ENCODE peak calls at places on chromosomes 11 and 22, in five cellular contexts. U is WTC11, X is A549, F is HepG2, S is K562. K is an unnamed sample.

GRCh38 chr11:75240381-75241035 is at the start of gene TPBGL:
- DNase-seq in U (peak), S (peak), X (no peak), F (no peak), K (no peak)

GRCh38 chr22:34702279-34702678 is 363.7 kb upstream of the ISX start:
- DNase-seq in U (no peak), X (no peak), F (no peak), S (no peak), K (no peak)

GRCh38 chr11:7892751-7893356 is 38.2 kb downstream of the OR10A6 start:
- DNase-seq in S (peak), X (peak), F (peak), U (no peak), K (no peak)

GRCh38 chr11:119293461-119293860 is 23.5 kb downstream of the MCAM start:
- DNase-seq in F (no peak), X (no peak), U (no peak), S (no peak), K (no peak)

GRCh38 chr22:37018815-37019308 is 385 bp downstream of the TST start:
- DNase-seq in F (peak), X (no peak), S (no peak), U (peak), K (no peak)

GRCh38 chr22:35534091-35534490 is 6.5 kb upstream of the RASD2 start:
- DNase-seq in S (no peak), U (no peak), F (no peak), X (no peak), K (no peak)

GRCh38 chr11:65152157-65152556 is 17.8 kb upstream of the SYVN1 start:
- DNase-seq in F (no peak), U (no peak), X (no peak), S (no peak), K (no peak)

GRCh38 chr11:56027354-56027753 is at the start of gene OR5AS1:
- DNase-seq in U (no peak), S (no peak), F (no peak), X (no peak), K (no peak)

GRCh38 chr22:39662677-39663034 is 92.1 kb downstream of the CACNA1I start:
- DNase-seq in S (no peak), X (no peak), F (no peak), U (no peak), K (no peak)

GRCh38 chr11:67392182-67392715 is 463 bp downstream of the RAD9A start:
- DNase-seq in F (no peak), U (no peak), S (no peak), X (no peak), K (no peak)

GRCh38 chr11:95443386-95443785 is 212.4 kb upstream of the SESN3 start:
- DNase-seq in S (peak), F (peak), X (no peak), U (no peak), K (peak)

GRCh38 chr11:14414470-14415461 is 55.8 kb upstream of the RRAS2 start:
- DNase-seq in X (no peak), S (peak), F (no peak), U (no peak), K (peak)

GRCh38 chr11:71181566-71181965 is 70.8 kb downstream of the SHANK2 start:
- DNase-seq in X (no peak), U (no peak), F (no peak), S (no peak), K (no peak)

GRCh38 chr11:17000987-17001386 is 13.2 kb downstream of the PLEKHA7 start:
- DNase-seq in S (no peak), F (no peak), U (no peak), X (no peak), K (no peak)

GRCh38 chr11:1341928-1342524 is 32.6 kb upstream of the TOLLIP start:
- DNase-seq in S (no peak), F (no peak), U (no peak), X (peak), K (no peak)

GRCh38 chr22:28923826-28924732 is 40.7 kb downstream of the ZNRF3 start:
- DNase-seq in S (no peak), U (no peak), X (no peak), F (peak), K (no peak)

GRCh38 chr11:93852242-93852641 is 1.8 kb upstream of the VSTM5 start:
- DNase-seq in S (no peak), F (no peak), U (no peak), X (no peak), K (no peak)

GRCh38 chr11:57399928-57400578 is 9.6 kb upstream of the PRG2 start:
- DNase-seq in S (no peak), X (no peak), F (peak), U (no peak), K (no peak)

GRCh38 chr22:29782061-29782845 is 15.1 kb downstream of the UQCR10 start:
- DNase-seq in S (no peak), U (no peak), X (no peak), F (peak), K (no peak)

DNA sequence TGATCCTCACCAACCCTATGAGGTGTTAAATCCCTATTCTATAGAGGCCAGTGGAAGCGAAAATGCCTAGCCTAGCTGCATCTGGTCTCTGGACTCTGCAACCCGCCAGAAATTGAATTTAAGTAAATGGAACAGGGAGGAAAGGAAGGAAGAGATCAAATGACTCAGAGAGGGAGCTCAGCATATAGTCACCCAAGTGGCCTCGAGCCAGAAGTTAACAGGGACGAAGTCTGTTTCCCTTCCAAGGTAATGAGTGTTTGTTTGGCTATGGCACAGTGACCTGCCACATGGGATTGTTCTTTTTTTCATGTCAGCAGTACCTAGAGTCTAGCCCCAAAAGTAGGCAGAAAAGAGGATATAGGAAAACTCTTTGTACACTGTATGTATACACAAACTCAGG is 66.3 kb downstream of the PAK1 start:
- DNase-seq in F (peak), U (no peak), S (no peak), X (peak), K (no peak)
- TF ChIP-seq ESRRA in F (no peak), U (no peak), S (no peak), X (no peak), K (no peak)

GRCh38 chr11:102026975-102027374 is 20.3 kb upstream of the CFAP300 start:
- DNase-seq in U (no peak), S (no peak), X (no peak), F (no peak), K (no peak)

GRCh38 chr11:102026217-102026616 is 21.0 kb upstream of the CFAP300 start:
- DNase-seq in F (no peak), X (no peak), S (no peak), U (no peak), K (no peak)
- TF ChIP-seq ESRRA in F (no peak), X (no peak), S (no peak), U (no peak), K (no peak)

GRCh38 chr11:102230186-102230585 is 87.1 kb upstream of the BIRC3 start:
- DNase-seq in S (no peak), X (no peak), U (no peak), F (no peak), K (no peak)

GRCh38 chr11:102226702-102227101 is 90.6 kb upstream of the BIRC3 start:
- DNase-seq in F (no peak), X (no peak), U (no peak), S (no peak), K (no peak)

GRCh38 chr11:102223859-102224258 is 93.4 kb upstream of the BIRC3 start:
- DNase-seq in X (no peak), U (no peak), F (no peak), S (no peak), K (no peak)

GRCh38 chr11:102229510-102230119 is 87.7 kb upstream of the BIRC3 start:
- DNase-seq in S (no peak), X (no peak), F (peak), U (no peak), K (no peak)

DNA sequence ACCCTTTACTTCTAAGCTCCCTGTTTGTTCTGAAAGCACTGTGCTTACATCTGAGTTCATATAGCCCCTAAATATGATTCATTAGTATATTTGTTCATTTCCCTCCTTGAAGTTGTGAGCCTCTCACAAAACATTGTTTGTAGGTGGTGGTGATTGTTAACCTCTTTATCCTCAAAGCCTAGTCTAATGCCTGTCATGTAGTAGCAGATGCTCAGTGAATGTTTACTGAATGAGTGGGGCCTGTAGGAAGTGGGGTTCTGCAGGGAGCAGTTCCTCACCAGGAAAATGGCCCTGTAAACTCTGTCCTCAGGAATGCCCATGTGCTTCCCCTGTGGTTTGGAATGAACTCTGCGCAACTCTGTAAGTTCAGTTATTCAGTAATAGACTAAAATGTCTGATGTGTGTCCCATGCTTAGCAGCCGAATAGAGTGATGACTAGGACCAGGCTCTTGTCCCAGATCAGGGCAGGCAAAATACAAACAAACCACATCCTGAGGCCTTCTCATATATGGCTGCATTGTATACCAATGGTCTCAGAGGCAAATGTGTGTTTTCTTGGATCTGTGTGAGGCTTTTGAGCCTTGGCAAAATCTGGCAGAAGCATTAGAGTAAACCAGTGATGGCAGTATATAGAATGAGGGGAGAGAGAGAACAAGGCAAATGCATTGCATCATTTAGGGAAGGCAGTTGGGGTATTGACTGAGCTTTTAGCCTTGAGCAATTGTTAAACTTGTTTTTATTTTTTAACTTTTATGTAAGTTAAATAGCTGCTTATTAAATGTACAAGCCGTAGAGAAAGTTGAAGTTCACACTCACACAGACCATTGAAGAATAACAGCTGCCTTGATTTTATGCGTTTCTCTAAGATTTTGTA is 91.4 kb upstream of the BIRC3 start:
- DNase-seq in U (no peak), S (no peak), X (no peak), F (peak), K (no peak)
- TF ChIP-seq ESRRA in U (no peak), S (no peak), X (no peak), F (no peak), K (no peak)

GRCh38 chr11:4551346-4551979 is 6.5 kb downstream of the OR52M1 start:
- DNase-seq in U (no peak), X (no peak), S (peak), F (peak), K (no peak)
- TF ChIP-seq ESRRA in U (no peak), X (no peak), S (no peak), F (no peak), K (no peak)

GRCh38 chr11:10538924-10539323 is 2.1 kb downstream of the RNF141 start:
- DNase-seq in U (no peak), S (no peak), X (no peak), F (no peak), K (no peak)

GRCh38 chr11:10540915-10541591 is at the start of gene RNF141:
- DNase-seq in X (peak), S (peak), U (peak), F (peak), K (peak)

GRCh38 chr11:10539339-10539738 is 1.6 kb downstream of the RNF141 start:
- DNase-seq in U (no peak), F (peak), S (no peak), X (peak), K (no peak)

GRCh38 chr11:10542776-10543175 is 1.8 kb upstream of the RNF141 start:
- DNase-seq in U (no peak), X (no peak), F (no peak), S (no peak), K (no peak)

DNA sequence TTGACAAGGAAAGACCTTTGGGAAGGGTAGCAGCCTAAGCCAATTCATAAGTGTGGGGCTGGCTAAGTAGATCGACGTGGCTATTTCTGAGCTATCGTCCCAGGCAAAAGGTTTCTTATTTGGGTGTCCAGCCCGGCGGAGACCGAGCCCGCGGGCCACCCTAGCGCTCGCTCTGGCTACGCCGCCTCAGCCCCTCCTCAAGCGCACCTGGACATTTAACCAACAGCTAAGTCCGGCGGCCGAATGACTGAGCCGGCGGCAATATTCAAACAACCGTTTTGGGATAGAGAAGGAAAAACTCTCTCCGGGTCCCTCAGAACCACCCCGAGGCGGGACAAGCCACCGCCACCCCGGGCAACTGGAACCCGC is 457 bp downstream of the RNF141 start:
- DNase-seq in S (peak), U (peak), X (no peak), F (peak), K (no peak)
- TF ChIP-seq ESRRA in S (no peak), U (no peak), X (no peak), F (no peak), K (no peak)

DNA sequence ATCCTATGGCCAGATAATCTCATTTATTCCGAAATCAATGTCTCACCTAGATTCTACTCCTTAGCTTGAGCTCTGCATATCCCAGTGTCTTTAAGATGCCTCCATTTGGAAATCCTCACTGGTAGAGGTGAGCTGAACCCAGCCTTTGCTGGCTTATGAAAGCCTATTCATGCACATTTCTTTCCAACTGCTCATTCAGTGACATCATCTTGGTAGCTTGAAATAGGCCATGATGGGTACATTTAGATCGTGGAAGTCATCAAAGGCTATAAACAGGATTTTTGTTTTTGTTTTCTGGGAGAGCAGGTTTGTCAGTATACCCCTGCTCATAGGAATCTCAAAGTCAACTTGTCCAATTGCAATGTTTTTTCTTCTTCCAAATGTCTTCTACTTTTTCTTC is 6.0 kb downstream of the NXPE1 start:
- DNase-seq in S (no peak), F (no peak), X (no peak), U (no peak), K (no peak)
- TF ChIP-seq ESRRA in S (no peak), F (no peak), X (no peak), U (no peak), K (no peak)

GRCh38 chr11:125141686-125142535 is 22.6 kb upstream of the PKNOX2 start:
- DNase-seq in F (no peak), S (peak), U (peak), X (peak), K (no peak)
- TF ChIP-seq ESRRA in F (no peak), S (no peak), U (no peak), X (no peak), K (no peak)

GRCh38 chr11:35380603-35381002 is 38.8 kb downstream of the SLC1A2 start:
- DNase-seq in X (no peak), U (no peak), F (no peak), S (no peak), K (no peak)
- TF ChIP-seq ESRRA in X (no peak), U (no peak), F (no peak), S (no peak), K (no peak)

K was measured in GM12878.